ENCODE peak calls at places on chromosome 17, in five cellular contexts. One of them, this sample, is unnamed.

GRCh38 chr17:58283674-58284612 is 3.2 kb upstream of the MPO start:
- DNase-seq in AG09309: no peak
- DNase-seq in AG10803: no peak
- DNase-seq in breast epithelium: peak
- DNase-seq in fibroblast of mammary gland: no peak
- DNase-seq in this sample: no peak

GRCh38 chr17:19502517-19502916 is 31.1 kb upstream of the SLC47A1 start:
- DNase-seq in AG09309: no peak
- DNase-seq in AG10803: no peak
- DNase-seq in breast epithelium: no peak
- DNase-seq in fibroblast of mammary gland: no peak
- DNase-seq in this sample: no peak

GRCh38 chr17:28928061-28928460 is 23.3 kb downstream of the PHF12 start:
- DNase-seq in AG09309: no peak
- DNase-seq in AG10803: no peak
- DNase-seq in breast epithelium: no peak
- DNase-seq in fibroblast of mammary gland: peak
- DNase-seq in this sample: no peak

GRCh38 chr17:80311216-80311827 is 50.7 kb downstream of the RNF213 start:
- DNase-seq in AG09309: no peak
- DNase-seq in AG10803: no peak
- DNase-seq in breast epithelium: no peak
- DNase-seq in fibroblast of mammary gland: no peak
- DNase-seq in this sample: no peak

GRCh38 chr17:58330544-58330996 is 2.0 kb upstream of the TSPOAP1 start:
- DNase-seq in AG09309: no peak
- DNase-seq in AG10803: no peak
- DNase-seq in breast epithelium: no peak
- DNase-seq in fibroblast of mammary gland: no peak
- DNase-seq in this sample: no peak

GRCh38 chr17:17081304-17081940 is 39.2 kb downstream of the MPRIP start:
- DNase-seq in AG09309: no peak
- DNase-seq in AG10803: no peak
- DNase-seq in breast epithelium: no peak
- DNase-seq in fibroblast of mammary gland: no peak
- DNase-seq in this sample: no peak

GRCh38 chr17:7951143-7951792 is 19.3 kb downstream of the CNTROB start:
- DNase-seq in AG09309: no peak
- DNase-seq in AG10803: no peak
- DNase-seq in breast epithelium: no peak
- DNase-seq in fibroblast of mammary gland: no peak
- DNase-seq in this sample: no peak

GRCh38 chr17:8391711-8392110 is 5.9 kb downstream of the RNF222 start:
- DNase-seq in AG09309: no peak
- DNase-seq in AG10803: peak
- DNase-seq in breast epithelium: no peak
- DNase-seq in fibroblast of mammary gland: no peak
- DNase-seq in this sample: no peak

GRCh38 chr17:70808596-70808995 is 639.3 kb downstream of the KCNJ2 start:
- DNase-seq in AG09309: no peak
- DNase-seq in AG10803: no peak
- DNase-seq in breast epithelium: no peak
- DNase-seq in fibroblast of mammary gland: no peak
- DNase-seq in this sample: no peak

GRCh38 chr17:70597774-70598173 is 428.4 kb downstream of the KCNJ2 start:
- DNase-seq in AG09309: no peak
- DNase-seq in AG10803: no peak
- DNase-seq in breast epithelium: no peak
- DNase-seq in fibroblast of mammary gland: no peak
- DNase-seq in this sample: no peak

GRCh38 chr17:62760059-62760887 is 47.8 kb downstream of the MARCHF10 start:
- DNase-seq in AG09309: peak
- DNase-seq in AG10803: peak
- DNase-seq in breast epithelium: no peak
- DNase-seq in fibroblast of mammary gland: peak
- DNase-seq in this sample: no peak

GRCh38 chr17:58242171-58242784 is 3.9 kb downstream of the LPO start:
- DNase-seq in AG09309: no peak
- DNase-seq in AG10803: no peak
- DNase-seq in breast epithelium: no peak
- DNase-seq in fibroblast of mammary gland: no peak
- DNase-seq in this sample: no peak

GRCh38 chr17:2705263-2705662 is 6.3 kb downstream of the CLUH start:
- DNase-seq in AG09309: no peak
- DNase-seq in AG10803: no peak
- DNase-seq in breast epithelium: no peak
- DNase-seq in fibroblast of mammary gland: peak
- DNase-seq in this sample: no peak

GRCh38 chr17:17934796-17935195 is 37.4 kb downstream of the TOM1L2 start:
- DNase-seq in AG09309: no peak
- DNase-seq in AG10803: no peak
- DNase-seq in breast epithelium: no peak
- DNase-seq in fibroblast of mammary gland: no peak
- DNase-seq in this sample: no peak

GRCh38 chr17:82592751-82593589 is 55.3 kb downstream of the WDR45B start:
- DNase-seq in AG09309: no peak
- DNase-seq in AG10803: peak
- DNase-seq in breast epithelium: peak
- DNase-seq in fibroblast of mammary gland: peak
- DNase-seq in this sample: peak

GRCh38 chr17:81854974-81855774 is 5.2 kb downstream of the P4HB start:
- DNase-seq in AG09309: no peak
- DNase-seq in AG10803: peak
- DNase-seq in breast epithelium: peak
- DNase-seq in fibroblast of mammary gland: peak
- DNase-seq in this sample: no peak

GRCh38 chr17:48753794-48754499 is 25.4 kb upstream of the HOXB13 start:
- DNase-seq in AG09309: no peak
- DNase-seq in AG10803: peak
- DNase-seq in breast epithelium: no peak
- DNase-seq in fibroblast of mammary gland: peak
- DNase-seq in this sample: no peak

GRCh38 chr17:50593321-50593720 is 32.8 kb downstream of the CACNA1G start:
- DNase-seq in AG09309: no peak
- DNase-seq in AG10803: no peak
- DNase-seq in breast epithelium: no peak
- DNase-seq in fibroblast of mammary gland: no peak
- DNase-seq in this sample: peak

GRCh38 chr17:12485361-12485911 is 180.3 kb upstream of the MYOCD start:
- DNase-seq in AG09309: no peak
- DNase-seq in AG10803: no peak
- DNase-seq in breast epithelium: no peak
- DNase-seq in fibroblast of mammary gland: no peak
- DNase-seq in this sample: no peak

GRCh38 chr17:60249517-60249826 is 99.7 kb downstream of the CA4 start:
- DNase-seq in AG09309: no peak
- DNase-seq in AG10803: no peak
- DNase-seq in breast epithelium: no peak
- DNase-seq in fibroblast of mammary gland: no peak
- DNase-seq in this sample: no peak

GRCh38 chr17:55527520-55528118 is 16.4 kb upstream of the SMIM36 start:
- DNase-seq in AG09309: peak
- DNase-seq in AG10803: peak
- DNase-seq in breast epithelium: no peak
- DNase-seq in fibroblast of mammary gland: peak
- DNase-seq in this sample: peak
- TF ChIP-seq CTCF in AG09309: peak
- TF ChIP-seq CTCF in AG10803: peak
- TF ChIP-seq CTCF in breast epithelium: peak
- TF ChIP-seq CTCF in fibroblast of mammary gland: peak
- TF ChIP-seq CTCF in this sample: peak

GRCh38 chr17:76104140-76104895 is 731 bp upstream of the EXOC7 start:
- DNase-seq in AG09309: no peak
- DNase-seq in AG10803: no peak
- DNase-seq in breast epithelium: no peak
- DNase-seq in fibroblast of mammary gland: no peak
- DNase-seq in this sample: no peak
- H3K4me3 ChIP-seq in AG09309: peak
- H3K4me3 ChIP-seq in AG10803: peak
- H3K4me3 ChIP-seq in breast epithelium: peak
- H3K4me3 ChIP-seq in fibroblast of mammary gland: peak
- H3K4me3 ChIP-seq in this sample: peak

DNA sequence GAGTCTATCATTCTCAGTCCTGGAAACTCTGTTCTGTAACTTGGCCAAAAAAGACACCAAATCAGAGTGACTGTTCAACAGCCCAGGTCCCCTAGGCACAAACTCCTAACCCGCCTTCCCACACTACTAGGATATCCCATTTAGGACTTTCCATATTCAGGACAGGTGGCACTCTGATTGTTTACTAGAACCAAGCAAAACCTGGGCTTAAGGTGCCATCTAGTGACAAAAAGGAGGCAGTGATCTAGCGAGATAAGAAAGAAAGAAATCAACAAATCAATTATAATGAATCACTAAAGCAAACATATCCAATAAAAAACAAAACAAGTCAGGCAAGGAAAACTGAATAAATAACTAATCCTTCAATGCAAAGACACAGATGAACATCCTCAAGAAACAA is 203.9 kb downstream of the CEP112 start:
- DNase-seq in AG09309: peak
- DNase-seq in AG10803: peak
- DNase-seq in breast epithelium: no peak
- DNase-seq in fibroblast of mammary gland: peak
- DNase-seq in this sample: peak
- TF ChIP-seq CTCF in AG09309: peak
- TF ChIP-seq CTCF in AG10803: peak
- TF ChIP-seq CTCF in breast epithelium: peak
- TF ChIP-seq CTCF in fibroblast of mammary gland: peak
- TF ChIP-seq CTCF in this sample: peak

GRCh38 chr17:42329025-42329976 is 41.0 kb downstream of the STAT5A start:
- DNase-seq in AG09309: no peak
- DNase-seq in AG10803: peak
- DNase-seq in breast epithelium: peak
- DNase-seq in fibroblast of mammary gland: peak
- DNase-seq in this sample: no peak
- H3K4me3 ChIP-seq in AG09309: no peak
- H3K4me3 ChIP-seq in AG10803: no peak
- H3K4me3 ChIP-seq in breast epithelium: no peak
- H3K4me3 ChIP-seq in fibroblast of mammary gland: no peak
- H3K4me3 ChIP-seq in this sample: no peak

GRCh38 chr17:3723188-3723555 is 531 bp upstream of the HASPIN start:
- DNase-seq in AG09309: no peak
- DNase-seq in AG10803: no peak
- DNase-seq in breast epithelium: no peak
- DNase-seq in fibroblast of mammary gland: no peak
- DNase-seq in this sample: no peak
- TF ChIP-seq CTCF in AG09309: no peak
- TF ChIP-seq CTCF in AG10803: no peak
- TF ChIP-seq CTCF in breast epithelium: no peak
- TF ChIP-seq CTCF in fibroblast of mammary gland: no peak
- TF ChIP-seq CTCF in this sample: no peak

GRCh38 chr17:32485261-32485955 is 1.4 kb upstream of the CDK5R1 start:
- DNase-seq in AG09309: no peak
- DNase-seq in AG10803: no peak
- DNase-seq in breast epithelium: no peak
- DNase-seq in fibroblast of mammary gland: no peak
- DNase-seq in this sample: no peak
- H3K4me3 ChIP-seq in AG09309: no peak
- H3K4me3 ChIP-seq in AG10803: no peak
- H3K4me3 ChIP-seq in breast epithelium: no peak
- H3K4me3 ChIP-seq in fibroblast of mammary gland: no peak
- H3K4me3 ChIP-seq in this sample: no peak

GRCh38 chr17:72622661-72623433 is 469.6 kb downstream of the SLC39A11 start:
- DNase-seq in AG09309: no peak
- DNase-seq in AG10803: no peak
- DNase-seq in breast epithelium: no peak
- DNase-seq in fibroblast of mammary gland: no peak
- DNase-seq in this sample: no peak

GRCh38 chr17:72619976-72620650 is 472.4 kb downstream of the SLC39A11 start:
- DNase-seq in AG09309: no peak
- DNase-seq in AG10803: no peak
- DNase-seq in breast epithelium: no peak
- DNase-seq in fibroblast of mammary gland: no peak
- DNase-seq in this sample: no peak

GRCh38 chr17:72624652-72625051 is 467.8 kb downstream of the SLC39A11 start:
- DNase-seq in AG09309: no peak
- DNase-seq in AG10803: no peak
- DNase-seq in breast epithelium: no peak
- DNase-seq in fibroblast of mammary gland: no peak
- DNase-seq in this sample: no peak
- TF ChIP-seq CTCF in AG09309: peak
- TF ChIP-seq CTCF in AG10803: no peak
- TF ChIP-seq CTCF in breast epithelium: no peak
- TF ChIP-seq CTCF in fibroblast of mammary gland: no peak
- TF ChIP-seq CTCF in this sample: no peak

DNA sequence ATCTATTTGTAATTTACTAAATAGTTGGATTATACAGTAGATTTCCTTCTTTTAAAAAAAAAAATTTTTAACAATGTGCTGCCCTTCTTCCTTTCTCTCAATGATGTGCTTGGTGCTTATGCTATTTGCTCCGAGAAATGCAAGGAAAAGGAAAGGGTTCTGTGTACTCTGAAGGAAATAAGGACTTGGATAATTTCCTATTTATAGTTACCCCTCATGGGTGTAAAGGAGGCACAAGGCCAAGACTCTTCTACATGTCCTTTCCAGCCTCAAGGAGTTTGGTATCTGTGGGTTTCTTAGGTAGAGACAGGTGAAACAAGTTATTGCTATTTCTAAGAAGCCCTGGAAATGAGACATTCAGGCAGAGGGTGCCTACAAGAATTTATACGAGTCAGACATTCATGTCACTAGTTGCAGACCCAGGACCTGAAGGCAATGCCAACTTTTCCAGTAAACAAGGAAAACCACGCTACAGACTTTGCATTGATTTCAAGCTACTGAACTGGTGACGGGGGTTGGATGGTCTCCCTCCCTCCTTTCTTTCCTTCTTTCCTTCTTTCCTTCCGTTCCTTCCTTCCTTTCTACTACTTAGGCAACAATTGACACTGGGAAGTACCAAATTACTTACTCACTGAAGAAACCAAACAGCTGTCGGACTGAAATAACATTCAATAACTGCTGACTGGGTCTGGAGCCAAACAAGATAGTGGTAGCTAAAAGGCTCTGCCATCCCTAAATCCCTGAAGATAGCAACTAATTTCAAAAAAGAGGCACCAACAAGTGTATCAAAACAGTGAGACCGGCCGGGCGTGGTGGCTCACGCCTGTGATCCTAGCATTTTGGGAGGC is 33.8 kb upstream of the GHDC start:
- DNase-seq in AG09309: no peak
- DNase-seq in AG10803: no peak
- DNase-seq in breast epithelium: no peak
- DNase-seq in fibroblast of mammary gland: peak
- DNase-seq in this sample: no peak
- H3K4me3 ChIP-seq in AG09309: no peak
- H3K4me3 ChIP-seq in AG10803: no peak
- H3K4me3 ChIP-seq in breast epithelium: no peak
- H3K4me3 ChIP-seq in fibroblast of mammary gland: no peak
- H3K4me3 ChIP-seq in this sample: no peak

This sample was measured in LNCaP clone FGC.